ENCODE peak calls at places on chromosomes 6 and 20, in five cellular contexts. N is iPS-NIHi11, T is T47D, A is GM04504, V is NT2/D1. E is an unnamed sample.

GRCh38 chr20:49397525-49397924 is 84.9 kb downstream of the KCNB1 start:
- DNase-seq in N (no peak), T (no peak), A (no peak), V (no peak), E (no peak)

GRCh38 chr20:51500936-51501335 is 41.6 kb downstream of the NFATC2 start:
- DNase-seq in N (no peak), T (no peak), A (no peak), V (no peak), E (no peak)

GRCh38 chr6:7541175-7542064 is at the start of gene DSP:
- DNase-seq in N (peak), T (peak), A (peak), V (no peak), E (no peak)

GRCh38 chr6:15365273-15365687 is 119.4 kb downstream of the JARID2 start:
- DNase-seq in N (peak), T (peak), A (peak), V (no peak), E (no peak)

GRCh38 chr20:63124092-63124781 is 91.7 kb downstream of the YTHDF1 start:
- DNase-seq in N (no peak), T (no peak), A (no peak), V (no peak), E (no peak)

GRCh38 chr6:168273483-168274045 is 46.0 kb downstream of the DACT2 start:
- DNase-seq in N (no peak), T (no peak), A (no peak), V (no peak), E (no peak)

GRCh38 chr20:47117789-47118188 is 223.1 kb downstream of the EYA2 start:
- DNase-seq in N (no peak), T (no peak), A (no peak), V (no peak), E (no peak)

GRCh38 chr6:44054635-44055559 is 72.4 kb downstream of the MRPL14 start:
- DNase-seq in N (no peak), T (no peak), A (no peak), V (no peak), E (no peak)

GRCh38 chr6:168033791-168034190 is 36.3 kb downstream of the KIF25 start:
- DNase-seq in N (no peak), T (no peak), A (no peak), V (no peak), E (no peak)

GRCh38 chr6:149166324-149166723 is 151.2 kb upstream of the TAB2 start:
- DNase-seq in N (no peak), T (no peak), A (no peak), V (no peak), E (no peak)

GRCh38 chr20:56689318-56689717 is 60.2 kb downstream of the TFAP2C start:
- DNase-seq in N (no peak), T (peak), A (peak), V (no peak), E (no peak)

GRCh38 chr6:151130329-151130728 is 109.4 kb upstream of the AKAP12 start:
- DNase-seq in N (no peak), T (no peak), A (no peak), V (no peak), E (no peak)

GRCh38 chr20:15550116-15550870 is 1023.0 kb downstream of the KIF16B start:
- DNase-seq in N (no peak), T (no peak), A (no peak), V (no peak), E (no peak)

GRCh38 chr20:57244627-57245214 is 21.7 kb downstream of the BMP7 start:
- DNase-seq in N (peak), T (peak), A (no peak), V (no peak), E (no peak)

GRCh38 chr6:21277601-21278043 is 315.9 kb upstream of the SOX4 start:
- DNase-seq in N (no peak), T (no peak), A (no peak), V (peak), E (no peak)

GRCh38 chr20:60402209-60403058 is 444.2 kb downstream of the CDH26 start:
- DNase-seq in N (no peak), T (no peak), A (no peak), V (no peak), E (no peak)

GRCh38 chr6:38346291-38347079 is 293.2 kb downstream of the BTBD9 start:
- DNase-seq in N (peak), T (no peak), A (peak), V (peak), E (no peak)

GRCh38 chr20:25525857-25526256 is 59.5 kb downstream of the NINL start:
- DNase-seq in N (no peak), T (no peak), A (peak), V (no peak), E (no peak)

GRCh38 chr6:12751694-12752304 is 35.2 kb downstream of the PHACTR1 start:
- DNase-seq in N (peak), T (peak), A (no peak), V (no peak), E (no peak)

E was measured in iPS DF 6.9.